ENCODE peak calls at places on chromosomes 11 and 22, in five cellular contexts. One of them, this sample, is unnamed.

GRCh38 chr22:25987948-25988347 is 181.3 kb upstream of the SEZ6L start:
- DNase-seq in cardiac fibroblast: no peak
- DNase-seq in non-pigmented ciliary epithelial cell: no peak
- DNase-seq in stimulated activated CD4-positive, alpha-beta T cell treated with anti-CD3 and anti-CD28 coated beads, Interleukin-4, amount 100 ng/mL, for 24 hours: no peak
- DNase-seq in SJCRH30: no peak
- DNase-seq in this sample: no peak

GRCh38 chr11:3227568-3228444 is 4.4 kb downstream of the MRGPRE start:
- DNase-seq in cardiac fibroblast: no peak
- DNase-seq in non-pigmented ciliary epithelial cell: no peak
- DNase-seq in stimulated activated CD4-positive, alpha-beta T cell treated with anti-CD3 and anti-CD28 coated beads, Interleukin-4, amount 100 ng/mL, for 24 hours: no peak
- DNase-seq in SJCRH30: no peak
- DNase-seq in this sample: no peak

GRCh38 chr22:37244922-37245722 is 1.1 kb upstream of the RAC2 start:
- DNase-seq in cardiac fibroblast: no peak
- DNase-seq in non-pigmented ciliary epithelial cell: no peak
- DNase-seq in stimulated activated CD4-positive, alpha-beta T cell treated with anti-CD3 and anti-CD28 coated beads, Interleukin-4, amount 100 ng/mL, for 24 hours: no peak
- DNase-seq in SJCRH30: no peak
- DNase-seq in this sample: no peak

GRCh38 chr11:1165256-1166041 is 7.7 kb downstream of the MUC5AC start:
- DNase-seq in cardiac fibroblast: no peak
- DNase-seq in non-pigmented ciliary epithelial cell: no peak
- DNase-seq in stimulated activated CD4-positive, alpha-beta T cell treated with anti-CD3 and anti-CD28 coated beads, Interleukin-4, amount 100 ng/mL, for 24 hours: no peak
- DNase-seq in SJCRH30: no peak
- DNase-seq in this sample: no peak

GRCh38 chr22:37951305-37951704 is 2.1 kb downstream of the C22orf23 start:
- DNase-seq in cardiac fibroblast: no peak
- DNase-seq in non-pigmented ciliary epithelial cell: no peak
- DNase-seq in stimulated activated CD4-positive, alpha-beta T cell treated with anti-CD3 and anti-CD28 coated beads, Interleukin-4, amount 100 ng/mL, for 24 hours: no peak
- DNase-seq in SJCRH30: peak
- DNase-seq in this sample: no peak

GRCh38 chr11:127693686-127694085 is 693.1 kb upstream of the KIRREL3 start:
- DNase-seq in cardiac fibroblast: no peak
- DNase-seq in non-pigmented ciliary epithelial cell: no peak
- DNase-seq in stimulated activated CD4-positive, alpha-beta T cell treated with anti-CD3 and anti-CD28 coated beads, Interleukin-4, amount 100 ng/mL, for 24 hours: no peak
- DNase-seq in SJCRH30: no peak
- DNase-seq in this sample: no peak

GRCh38 chr11:79018371-79018849 is 422.4 kb downstream of the TENM4 start:
- DNase-seq in cardiac fibroblast: peak
- DNase-seq in non-pigmented ciliary epithelial cell: peak
- DNase-seq in stimulated activated CD4-positive, alpha-beta T cell treated with anti-CD3 and anti-CD28 coated beads, Interleukin-4, amount 100 ng/mL, for 24 hours: no peak
- DNase-seq in SJCRH30: no peak
- DNase-seq in this sample: peak

GRCh38 chr11:69703711-69704507 is at the start of gene FGF19:
- DNase-seq in cardiac fibroblast: no peak
- DNase-seq in non-pigmented ciliary epithelial cell: no peak
- DNase-seq in stimulated activated CD4-positive, alpha-beta T cell treated with anti-CD3 and anti-CD28 coated beads, Interleukin-4, amount 100 ng/mL, for 24 hours: no peak
- DNase-seq in SJCRH30: no peak
- DNase-seq in this sample: no peak

GRCh38 chr11:74678041-74678440 is 53.2 kb downstream of the CHRDL2 start:
- DNase-seq in cardiac fibroblast: no peak
- DNase-seq in non-pigmented ciliary epithelial cell: no peak
- DNase-seq in stimulated activated CD4-positive, alpha-beta T cell treated with anti-CD3 and anti-CD28 coated beads, Interleukin-4, amount 100 ng/mL, for 24 hours: no peak
- DNase-seq in SJCRH30: no peak
- DNase-seq in this sample: no peak

GRCh38 chr11:26575946-26576345 is 3.9 kb upstream of the MUC15 start:
- DNase-seq in cardiac fibroblast: peak
- DNase-seq in non-pigmented ciliary epithelial cell: no peak
- DNase-seq in stimulated activated CD4-positive, alpha-beta T cell treated with anti-CD3 and anti-CD28 coated beads, Interleukin-4, amount 100 ng/mL, for 24 hours: no peak
- DNase-seq in SJCRH30: no peak
- DNase-seq in this sample: no peak

GRCh38 chr22:44730490-44731356 is 21.7 kb upstream of the ARHGAP8 start:
- DNase-seq in cardiac fibroblast: no peak
- DNase-seq in non-pigmented ciliary epithelial cell: no peak
- DNase-seq in stimulated activated CD4-positive, alpha-beta T cell treated with anti-CD3 and anti-CD28 coated beads, Interleukin-4, amount 100 ng/mL, for 24 hours: no peak
- DNase-seq in SJCRH30: no peak
- DNase-seq in this sample: no peak

GRCh38 chr22:44671742-44672141 is 30.3 kb upstream of the PRR5 start:
- DNase-seq in cardiac fibroblast: peak
- DNase-seq in non-pigmented ciliary epithelial cell: no peak
- DNase-seq in stimulated activated CD4-positive, alpha-beta T cell treated with anti-CD3 and anti-CD28 coated beads, Interleukin-4, amount 100 ng/mL, for 24 hours: no peak
- DNase-seq in SJCRH30: no peak
- DNase-seq in this sample: no peak

GRCh38 chr11:26070981-26071380 is 260.9 kb upstream of the ANO3 start:
- DNase-seq in cardiac fibroblast: no peak
- DNase-seq in non-pigmented ciliary epithelial cell: no peak
- DNase-seq in stimulated activated CD4-positive, alpha-beta T cell treated with anti-CD3 and anti-CD28 coated beads, Interleukin-4, amount 100 ng/mL, for 24 hours: no peak
- DNase-seq in SJCRH30: no peak
- DNase-seq in this sample: no peak

GRCh38 chr22:45991108-45991507 is 14.1 kb upstream of the WNT7B start:
- DNase-seq in cardiac fibroblast: no peak
- DNase-seq in non-pigmented ciliary epithelial cell: no peak
- DNase-seq in stimulated activated CD4-positive, alpha-beta T cell treated with anti-CD3 and anti-CD28 coated beads, Interleukin-4, amount 100 ng/mL, for 24 hours: no peak
- DNase-seq in SJCRH30: no peak
- DNase-seq in this sample: no peak

GRCh38 chr11:46338988-46339666 is 8.1 kb upstream of the DGKZ start:
- DNase-seq in cardiac fibroblast: no peak
- DNase-seq in non-pigmented ciliary epithelial cell: no peak
- DNase-seq in stimulated activated CD4-positive, alpha-beta T cell treated with anti-CD3 and anti-CD28 coated beads, Interleukin-4, amount 100 ng/mL, for 24 hours: no peak
- DNase-seq in SJCRH30: no peak
- DNase-seq in this sample: no peak

GRCh38 chr11:68215524-68216170 is 2.6 kb upstream of the KMT5B start:
- DNase-seq in cardiac fibroblast: no peak
- DNase-seq in non-pigmented ciliary epithelial cell: no peak
- DNase-seq in stimulated activated CD4-positive, alpha-beta T cell treated with anti-CD3 and anti-CD28 coated beads, Interleukin-4, amount 100 ng/mL, for 24 hours: no peak
- DNase-seq in SJCRH30: peak
- DNase-seq in this sample: no peak

GRCh38 chr22:24482586-24482985 is 12.5 kb upstream of the UPB1 start:
- DNase-seq in cardiac fibroblast: peak
- DNase-seq in non-pigmented ciliary epithelial cell: peak
- DNase-seq in stimulated activated CD4-positive, alpha-beta T cell treated with anti-CD3 and anti-CD28 coated beads, Interleukin-4, amount 100 ng/mL, for 24 hours: no peak
- DNase-seq in SJCRH30: no peak
- DNase-seq in this sample: peak

GRCh38 chr11:35142481-35143207 is 3.7 kb downstream of the CD44 start:
- DNase-seq in cardiac fibroblast: peak
- DNase-seq in non-pigmented ciliary epithelial cell: peak
- DNase-seq in stimulated activated CD4-positive, alpha-beta T cell treated with anti-CD3 and anti-CD28 coated beads, Interleukin-4, amount 100 ng/mL, for 24 hours: peak
- DNase-seq in SJCRH30: no peak
- DNase-seq in this sample: no peak

GRCh38 chr22:30591588-30592359 is at the start of gene PES1:
- DNase-seq in cardiac fibroblast: peak
- DNase-seq in non-pigmented ciliary epithelial cell: peak
- DNase-seq in stimulated activated CD4-positive, alpha-beta T cell treated with anti-CD3 and anti-CD28 coated beads, Interleukin-4, amount 100 ng/mL, for 24 hours: peak
- DNase-seq in SJCRH30: peak
- DNase-seq in this sample: peak

GRCh38 chr22:20316217-20316843 is 3.5 kb downstream of the DGCR6L start:
- DNase-seq in cardiac fibroblast: no peak
- DNase-seq in non-pigmented ciliary epithelial cell: no peak
- DNase-seq in stimulated activated CD4-positive, alpha-beta T cell treated with anti-CD3 and anti-CD28 coated beads, Interleukin-4, amount 100 ng/mL, for 24 hours: peak
- DNase-seq in SJCRH30: no peak
- DNase-seq in this sample: no peak

This sample was measured in skeletal muscle cell.